ENCODE peak calls at places on chromosomes 6 and 20, in four cellular contexts. K is keratinocyte, X is IMR-90, H is neuronal stem cell. G is an unnamed sample.

GRCh38 chr6:167975449-167975848 is 22.0 kb upstream of the KIF25 start:
- DNase-seq in X (no peak), H (no peak), K (no peak), G (no peak)

GRCh38 chr20:13947719-13948118 is 42.7 kb downstream of the SEL1L2 start:
- DNase-seq in H (no peak), X (no peak), K (no peak), G (no peak)

GRCh38 chr6:33211666-33212422 is 3.5 kb downstream of the RING1 start:
- DNase-seq in K (no peak), H (no peak), X (no peak), G (no peak)

GRCh38 chr6:155417454-155417853 is 38.2 kb downstream of the NOX3 start:
- DNase-seq in K (no peak), X (peak), H (no peak), G (no peak)

GRCh38 chr20:35329435-35330139 is 37.4 kb upstream of the FAM83C start:
- DNase-seq in K (no peak), H (peak), X (peak), G (peak)

GRCh38 chr20:4748847-4749246 is 27.1 kb downstream of the PRND start:
- DNase-seq in H (no peak), X (no peak), K (no peak), G (no peak)

GRCh38 chr20:53975761-53976160 is 94.6 kb downstream of the BCAS1 start:
- DNase-seq in H (no peak), K (no peak), X (no peak), G (no peak)

GRCh38 chr6:108730556-108731228 is 117.5 kb upstream of the ARMC2 start:
- DNase-seq in H (no peak), K (no peak), X (no peak), G (no peak)

GRCh38 chr6:12504325-12504966 is 212.1 kb upstream of the PHACTR1 start:
- DNase-seq in H (no peak), K (no peak), X (peak), G (peak)

GRCh38 chr6:14423955-14424354 is 306.4 kb downstream of the CD83 start:
- DNase-seq in K (no peak), X (no peak), H (no peak), G (no peak)

GRCh38 chr6:158445426-158446085 is 114.3 kb upstream of the TMEM181 start:
- DNase-seq in X (no peak), K (no peak), H (no peak), G (no peak)

GRCh38 chr6:34556031-34556471 is at the start of gene SPDEF:
- DNase-seq in H (no peak), K (no peak), X (no peak), G (peak)

GRCh38 chr6:120759570-120759969 is 574.7 kb downstream of the TBC1D32 start:
- DNase-seq in K (no peak), X (no peak), H (no peak), G (no peak)
- H3K9ac ChIP-seq in K (no peak), X (no peak), H (no peak), G (no peak)

DNA sequence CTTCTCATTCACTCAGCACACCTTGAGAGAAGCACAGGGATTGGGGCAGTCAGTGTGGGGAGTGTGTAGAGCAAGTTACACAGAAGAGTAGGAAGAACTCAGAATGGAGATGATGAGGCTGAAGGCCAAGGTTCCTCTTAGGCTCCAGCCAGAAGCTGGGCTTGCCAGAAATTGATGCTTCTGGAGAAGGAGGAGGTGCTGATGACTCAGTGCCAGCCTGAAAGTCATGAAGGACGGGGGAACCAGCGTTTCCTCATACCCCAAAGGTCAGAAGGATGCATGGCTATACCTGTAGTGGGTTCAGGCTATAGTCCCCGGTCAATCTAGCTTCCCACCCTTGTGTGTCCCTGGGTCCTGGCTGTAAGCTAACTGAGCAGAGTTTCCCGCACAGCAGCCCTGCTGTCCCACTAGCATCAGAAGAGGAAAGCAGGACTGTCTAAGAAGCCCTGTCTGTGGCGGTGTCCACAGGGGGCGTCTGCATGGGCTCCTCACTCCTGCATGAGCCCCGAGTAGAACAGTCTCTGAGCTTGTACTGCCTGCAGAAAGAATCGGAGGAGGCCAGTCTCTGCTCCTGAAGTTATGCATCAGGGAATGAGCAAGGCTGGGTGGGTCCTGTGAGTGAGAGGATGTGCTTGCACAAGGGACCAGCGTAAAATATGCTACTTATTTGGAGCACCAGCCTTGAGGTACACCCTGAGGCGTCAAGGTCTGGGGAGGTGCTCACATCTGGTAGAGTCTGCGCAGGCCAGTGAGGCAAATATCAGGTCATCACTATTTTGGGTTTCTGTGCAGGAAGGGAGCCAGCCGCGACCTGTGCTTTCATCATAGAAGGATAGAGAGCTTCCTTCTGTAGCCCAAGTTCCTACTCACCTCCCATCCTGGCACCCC is 148.5 kb downstream of the MRPL14 start:
- DNase-seq in K (no peak), X (peak), H (no peak), G (no peak)
- H3K9ac ChIP-seq in K (no peak), X (no peak), H (no peak), G (no peak)

GRCh38 chr6:156509496-156509895 is 267.7 kb upstream of the ARID1B start:
- DNase-seq in X (no peak), K (no peak), H (no peak), G (no peak)
- H3K9ac ChIP-seq in X (no peak), K (no peak), H (no peak), G (no peak)

GRCh38 chr6:151325075-151326050 is 66.0 kb downstream of the ZBTB2 start:
- DNase-seq in X (peak), H (peak), K (no peak), G (peak)
- H3K9ac ChIP-seq in X (peak), H (peak), K (no peak), G (peak)

DNA sequence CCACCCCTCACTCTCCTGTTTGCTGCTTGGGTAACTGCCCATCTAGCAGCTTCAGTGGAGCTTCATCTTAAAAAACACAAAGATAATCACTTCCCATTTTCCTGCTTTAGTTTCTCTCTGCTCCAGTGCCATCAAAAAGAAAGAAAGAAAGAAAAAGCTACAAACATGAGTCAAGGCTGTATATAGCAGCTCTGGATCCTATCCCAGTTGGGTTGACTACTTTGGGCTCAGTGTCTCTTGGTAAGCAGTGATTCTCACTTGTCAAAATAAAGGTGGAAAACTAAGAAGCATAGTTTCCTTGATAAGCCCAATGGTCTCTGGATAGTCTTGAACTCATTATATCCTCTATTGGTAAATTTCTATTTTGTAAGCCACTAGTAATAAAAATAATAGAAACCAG is 48.8 kb upstream of the SRPK1 start:
- DNase-seq in K (no peak), X (peak), H (no peak), G (no peak)
- H3K9ac ChIP-seq in K (no peak), X (no peak), H (no peak), G (no peak)